ENCODE peak calls at places on chromosomes 5 and 9, in five cellular contexts. One of them, this sample, is unnamed.

GRCh38 chr5:168975331-168975730 is 325.6 kb downstream of the SLIT3 start:
- DNase-seq in AG04450: no peak
- DNase-seq in cardiac fibroblast: no peak
- DNase-seq in body of pancreas: no peak
- DNase-seq in GM23338: no peak
- DNase-seq in this sample: no peak

GRCh38 chr5:177300236-177300880 is 3.2 kb downstream of the RAB24 start:
- DNase-seq in cardiac fibroblast: peak
- DNase-seq in AG04450: peak
- DNase-seq in body of pancreas: no peak
- DNase-seq in GM23338: peak
- DNase-seq in this sample: peak

GRCh38 chr5:126918624-126918957 is 111.8 kb downstream of the MARCHF3 start:
- DNase-seq in cardiac fibroblast: peak
- DNase-seq in AG04450: no peak
- DNase-seq in GM23338: no peak
- DNase-seq in body of pancreas: no peak
- DNase-seq in this sample: no peak

GRCh38 chr5:43193171-43193951 is 1.3 kb downstream of the NIM1K start:
- DNase-seq in body of pancreas: no peak
- DNase-seq in cardiac fibroblast: peak
- DNase-seq in AG04450: peak
- DNase-seq in GM23338: peak
- DNase-seq in this sample: no peak

GRCh38 chr5:66454186-66455078 is 141.8 kb upstream of the MAST4 start:
- DNase-seq in cardiac fibroblast: peak
- DNase-seq in GM23338: no peak
- DNase-seq in AG04450: no peak
- DNase-seq in body of pancreas: peak
- DNase-seq in this sample: no peak

GRCh38 chr9:9100070-9100469 is 1300.5 kb upstream of the DMAC1 start:
- DNase-seq in body of pancreas: no peak
- DNase-seq in AG04450: no peak
- DNase-seq in GM23338: no peak
- DNase-seq in cardiac fibroblast: no peak
- DNase-seq in this sample: no peak

GRCh38 chr9:75962186-75963036 is 71.9 kb downstream of the PCSK5 start:
- DNase-seq in AG04450: no peak
- DNase-seq in GM23338: no peak
- DNase-seq in cardiac fibroblast: no peak
- DNase-seq in body of pancreas: peak
- DNase-seq in this sample: peak

GRCh38 chr5:73823508-73823925 is 197.5 kb downstream of the ARHGEF28 start:
- DNase-seq in cardiac fibroblast: peak
- DNase-seq in GM23338: no peak
- DNase-seq in body of pancreas: peak
- DNase-seq in AG04450: no peak
- DNase-seq in this sample: no peak

GRCh38 chr5:51960617-51961115 is 577.4 kb downstream of the ISL1 start:
- DNase-seq in body of pancreas: no peak
- DNase-seq in cardiac fibroblast: peak
- DNase-seq in AG04450: no peak
- DNase-seq in GM23338: no peak
- DNase-seq in this sample: no peak

GRCh38 chr5:72269411-72269780 is 50.6 kb downstream of the MRPS27 start:
- DNase-seq in GM23338: no peak
- DNase-seq in cardiac fibroblast: no peak
- DNase-seq in AG04450: no peak
- DNase-seq in body of pancreas: no peak
- DNase-seq in this sample: no peak

GRCh38 chr9:79764377-79764776 is 192.6 kb downstream of the TLE4 start:
- DNase-seq in cardiac fibroblast: peak
- DNase-seq in AG04450: peak
- DNase-seq in GM23338: no peak
- DNase-seq in body of pancreas: peak
- DNase-seq in this sample: no peak

GRCh38 chr5:7881816-7882215 is 12.9 kb downstream of the MTRR start:
- DNase-seq in cardiac fibroblast: no peak
- DNase-seq in AG04450: no peak
- DNase-seq in GM23338: no peak
- DNase-seq in body of pancreas: no peak
- DNase-seq in this sample: no peak

GRCh38 chr5:13601152-13601551 is 343.3 kb downstream of the DNAH5 start:
- DNase-seq in AG04450: no peak
- DNase-seq in cardiac fibroblast: peak
- DNase-seq in GM23338: no peak
- DNase-seq in body of pancreas: no peak
- DNase-seq in this sample: no peak

GRCh38 chr5:18466731-18467130 is 832.5 kb downstream of the TAF11L14 start:
- DNase-seq in cardiac fibroblast: no peak
- DNase-seq in body of pancreas: no peak
- DNase-seq in GM23338: no peak
- DNase-seq in AG04450: no peak
- DNase-seq in this sample: no peak

DNA sequence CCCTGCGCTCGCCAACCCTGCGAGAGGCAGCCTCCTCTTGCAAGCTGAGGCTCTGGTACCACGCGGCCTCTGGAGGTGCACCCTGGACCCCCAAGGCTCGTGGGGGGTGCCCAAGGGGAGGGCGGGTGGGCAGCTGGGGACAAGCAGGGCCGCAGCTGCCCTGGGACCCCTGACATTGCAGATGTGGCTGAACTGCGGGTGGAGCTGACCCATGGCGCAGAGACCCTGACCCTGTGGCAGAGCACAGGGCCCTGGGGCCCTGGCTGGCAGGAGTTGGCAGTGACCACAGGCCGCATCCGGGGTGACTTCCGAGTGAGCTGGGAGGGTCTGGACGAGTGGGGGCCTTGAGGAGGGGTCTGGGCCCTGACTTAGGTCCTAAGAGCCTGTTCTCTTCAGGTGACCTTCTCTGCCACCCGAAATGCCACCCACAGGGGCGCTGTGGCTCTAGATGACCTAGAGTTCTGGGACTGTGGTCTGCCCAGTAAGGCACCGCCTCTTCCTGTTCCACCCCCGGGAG is 1.5 kb downstream of the MAMDC4 start:
- DNase-seq in body of pancreas: peak
- DNase-seq in AG04450: no peak
- DNase-seq in cardiac fibroblast: no peak
- DNase-seq in GM23338: no peak
- DNase-seq in this sample: no peak
- TF ChIP-seq CTCF in body of pancreas: no peak
- TF ChIP-seq CTCF in AG04450: no peak
- TF ChIP-seq CTCF in cardiac fibroblast: no peak
- TF ChIP-seq CTCF in GM23338: peak
- TF ChIP-seq CTCF in this sample: no peak

GRCh38 chr5:100595812-100596173 is 60.6 kb downstream of the FAM174A start:
- DNase-seq in GM23338: no peak
- DNase-seq in AG04450: no peak
- DNase-seq in body of pancreas: no peak
- DNase-seq in cardiac fibroblast: no peak
- DNase-seq in this sample: no peak
- H3K4me3 ChIP-seq in GM23338: no peak
- H3K4me3 ChIP-seq in AG04450: peak
- H3K4me3 ChIP-seq in body of pancreas: no peak
- H3K4me3 ChIP-seq in cardiac fibroblast: no peak
- H3K4me3 ChIP-seq in this sample: no peak

DNA sequence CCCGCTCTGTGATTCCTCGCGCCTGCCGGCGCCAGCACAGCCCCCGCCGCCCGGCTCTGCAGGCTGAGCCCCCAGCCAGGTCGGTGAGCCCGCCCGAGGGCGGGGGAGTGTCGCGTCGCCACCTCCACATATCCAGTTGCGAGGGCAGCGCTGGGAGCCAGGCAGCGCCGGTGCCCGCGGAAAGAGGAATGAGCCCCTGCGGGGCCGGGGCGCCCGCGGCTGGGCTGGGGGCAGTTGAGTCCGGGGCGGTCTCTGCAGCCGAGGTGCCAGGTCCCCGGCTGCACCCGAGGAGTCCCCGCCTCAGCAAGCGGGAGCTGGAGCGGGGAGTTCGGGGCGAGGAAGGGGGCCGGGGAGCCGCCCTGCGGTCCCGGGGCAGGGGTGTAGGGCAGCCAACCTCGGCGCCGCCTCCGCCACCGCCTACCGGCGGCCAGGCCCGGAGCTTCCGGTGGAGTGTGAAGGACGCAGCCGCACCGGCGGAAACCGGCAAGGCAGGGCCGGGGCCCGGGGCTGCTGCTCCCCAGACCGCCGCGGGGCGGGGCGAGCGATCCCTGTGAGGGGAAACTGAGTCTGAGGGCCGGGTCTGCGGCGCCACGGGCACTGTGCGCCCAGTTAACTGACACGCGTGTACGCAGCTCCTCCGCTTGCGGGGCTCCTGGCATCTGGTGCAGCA is 2.3 kb upstream of the TRAF1 start:
- DNase-seq in AG04450: no peak
- DNase-seq in body of pancreas: peak
- DNase-seq in cardiac fibroblast: peak
- DNase-seq in GM23338: peak
- DNase-seq in this sample: peak
- TF ChIP-seq CTCF in AG04450: peak
- TF ChIP-seq CTCF in body of pancreas: peak
- TF ChIP-seq CTCF in cardiac fibroblast: no peak
- TF ChIP-seq CTCF in GM23338: no peak
- TF ChIP-seq CTCF in this sample: peak

GRCh38 chr5:60522299-60522915 is 177.6 kb downstream of the DEPDC1B start:
- DNase-seq in cardiac fibroblast: peak
- DNase-seq in body of pancreas: no peak
- DNase-seq in GM23338: no peak
- DNase-seq in AG04450: no peak
- DNase-seq in this sample: no peak
- H3K4me3 ChIP-seq in cardiac fibroblast: no peak
- H3K4me3 ChIP-seq in body of pancreas: no peak
- H3K4me3 ChIP-seq in GM23338: no peak
- H3K4me3 ChIP-seq in AG04450: no peak
- H3K4me3 ChIP-seq in this sample: peak

DNA sequence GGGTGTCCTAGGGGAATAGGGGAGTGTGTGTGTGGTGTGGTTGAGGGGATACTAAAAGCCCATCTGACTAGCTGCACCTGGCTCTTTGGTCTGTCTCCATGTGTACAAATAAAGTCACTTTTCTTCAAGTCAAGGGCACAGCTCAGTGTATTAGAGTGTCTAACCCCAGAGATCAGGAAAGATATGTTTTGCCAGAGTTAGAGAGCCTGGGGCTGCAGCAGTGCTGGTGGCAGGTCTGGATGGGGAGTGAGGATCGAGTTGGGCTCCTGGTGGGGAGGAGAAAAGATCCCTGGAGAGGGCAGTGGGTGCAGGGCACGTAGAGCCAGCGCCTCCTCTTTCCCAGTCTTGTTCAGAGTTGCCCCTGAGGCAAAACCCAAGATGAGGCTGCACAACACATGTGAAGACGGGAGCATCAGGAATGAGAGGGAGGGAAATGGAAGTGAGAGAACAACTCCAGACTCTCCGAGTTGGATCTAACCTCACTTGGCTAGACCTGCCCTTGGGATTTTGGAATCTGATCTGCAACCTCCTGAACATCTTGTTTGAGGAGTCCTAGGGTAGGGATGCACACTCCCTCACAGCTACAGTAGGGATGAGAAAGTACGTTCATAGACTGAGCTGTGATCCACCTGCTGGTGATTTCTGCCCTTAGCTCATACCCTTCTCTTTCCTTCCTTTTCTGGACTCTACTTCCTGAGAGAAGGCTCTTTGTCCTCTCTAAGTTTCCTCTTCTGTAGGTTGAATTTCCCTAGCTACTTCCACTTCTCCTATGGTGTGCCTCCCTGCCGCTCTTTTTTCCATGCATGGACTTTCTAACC is 309.9 kb downstream of the ZSWIM6 start:
- DNase-seq in AG04450: no peak
- DNase-seq in GM23338: no peak
- DNase-seq in body of pancreas: no peak
- DNase-seq in cardiac fibroblast: peak
- DNase-seq in this sample: no peak
- TF ChIP-seq CTCF in AG04450: peak
- TF ChIP-seq CTCF in GM23338: peak
- TF ChIP-seq CTCF in body of pancreas: peak
- TF ChIP-seq CTCF in cardiac fibroblast: peak
- TF ChIP-seq CTCF in this sample: no peak

DNA sequence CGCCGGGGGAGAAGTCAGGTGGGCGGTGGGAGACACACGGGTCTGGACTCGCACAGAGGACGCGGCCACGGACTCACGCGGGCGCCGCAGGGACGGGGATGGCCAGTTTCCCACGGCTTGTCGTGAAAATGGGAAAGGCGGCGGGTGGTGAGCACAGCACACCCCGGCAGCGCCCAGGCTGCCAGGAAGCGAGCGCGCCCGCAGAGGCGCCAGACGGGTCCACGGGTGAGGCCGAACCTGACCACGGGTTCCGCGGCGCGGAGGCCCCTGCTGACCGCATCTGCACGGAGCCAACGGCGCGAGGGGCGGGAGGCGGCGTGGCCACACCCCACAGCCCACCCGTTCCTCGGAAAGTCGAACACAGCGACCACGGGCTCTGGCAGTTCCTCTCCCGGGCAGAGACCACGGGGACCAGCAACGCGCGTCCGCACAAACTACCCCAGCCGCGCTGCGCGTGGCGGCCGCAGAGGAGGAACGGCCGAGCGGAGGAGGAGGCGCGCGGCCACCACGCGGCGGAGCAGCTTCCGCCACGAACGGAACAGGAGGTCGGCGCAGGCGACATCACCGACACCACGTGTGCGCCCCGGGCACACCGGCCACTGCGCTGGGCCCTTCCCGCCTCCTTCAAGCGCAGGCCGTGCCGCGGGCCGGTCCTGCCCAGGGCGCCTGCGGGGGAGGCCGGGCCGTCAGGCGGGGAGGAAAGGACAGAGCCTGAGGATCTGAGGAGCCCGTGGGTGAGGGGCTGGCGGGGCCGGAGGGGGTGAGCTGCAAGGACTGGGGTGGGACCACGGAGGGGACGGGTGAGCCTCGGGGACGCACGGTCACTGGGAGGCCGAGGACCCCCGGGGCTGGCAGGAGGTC is 5.6 kb downstream of the EXD3 start:
- DNase-seq in body of pancreas: no peak
- DNase-seq in GM23338: peak
- DNase-seq in cardiac fibroblast: no peak
- DNase-seq in AG04450: no peak
- DNase-seq in this sample: peak
- H3K4me3 ChIP-seq in body of pancreas: no peak
- H3K4me3 ChIP-seq in GM23338: no peak
- H3K4me3 ChIP-seq in cardiac fibroblast: no peak
- H3K4me3 ChIP-seq in AG04450: peak
- H3K4me3 ChIP-seq in this sample: peak

GRCh38 chr5:33969572-33970452 is 14.7 kb downstream of the SLC45A2 start:
- DNase-seq in cardiac fibroblast: peak
- DNase-seq in GM23338: peak
- DNase-seq in AG04450: peak
- DNase-seq in body of pancreas: peak
- DNase-seq in this sample: no peak
- TF ChIP-seq CTCF in cardiac fibroblast: peak
- TF ChIP-seq CTCF in GM23338: peak
- TF ChIP-seq CTCF in AG04450: peak
- TF ChIP-seq CTCF in body of pancreas: peak
- TF ChIP-seq CTCF in this sample: peak